ENCODE peak calls at places on chromosomes 6 and 20, in eight cellular contexts. F, P, X, G, A, Y, S and C are unnamed samples.

GRCh38 chr20:35901678-35902544 is 52.4 kb downstream of the SCAND1 start:
- DNase-seq in Y (no peak), F (peak), G (no peak), X (no peak), A (peak), P (no peak), S (peak), C (peak)

GRCh38 chr20:60249436-60249835 is 291.2 kb downstream of the CDH26 start:
- DNase-seq in G (no peak), F (peak), P (peak), X (no peak), Y (no peak), S (peak), A (peak), C (peak)

GRCh38 chr20:38130687-38131587 is 34.1 kb downstream of the TGM2 start:
- DNase-seq in G (no peak), A (no peak), P (no peak), S (no peak), F (no peak), Y (no peak), X (no peak), C (no peak)

GRCh38 chr6:131413831-131414191 is 159.2 kb upstream of the ARG1 start:
- DNase-seq in G (no peak), Y (no peak), F (no peak), P (no peak), A (no peak), S (no peak), X (no peak), C (no peak)

GRCh38 chr6:145087034-145087433 is 648.3 kb downstream of the EPM2A start:
- DNase-seq in X (no peak), G (no peak), P (no peak), S (peak), F (peak), Y (no peak), A (no peak), C (peak)

GRCh38 chr6:38248500-38249234 is 391.1 kb downstream of the BTBD9 start:
- DNase-seq in A (peak), F (no peak), S (no peak), X (no peak), P (no peak), G (no peak), Y (no peak), C (peak)

GRCh38 chr20:20414640-20415274 is 46.9 kb downstream of the INSM1 start:
- DNase-seq in Y (no peak), G (no peak), S (no peak), P (no peak), F (no peak), X (no peak), A (no peak), C (no peak)

GRCh38 chr6:22062807-22063408 is 233.9 kb downstream of the PRL start:
- DNase-seq in Y (no peak), G (peak), F (no peak), X (no peak), P (no peak), S (no peak), A (no peak), C (no peak)

GRCh38 chr6:138410972-138411667 is 7.1 kb downstream of the HEBP2 start:
- DNase-seq in P (peak), S (peak), G (peak), Y (no peak), X (no peak), F (peak), A (peak), C (peak)

GRCh38 chr6:3227363-3228045 is at the start of gene TUBB2B:
- DNase-seq in P (peak), X (peak), G (no peak), F (no peak), A (no peak), Y (no peak), S (no peak), C (no peak)

GRCh38 chr6:79261666-79262065 is 27.2 kb upstream of the HMGN3 start:
- DNase-seq in A (no peak), P (no peak), F (no peak), S (no peak), G (no peak), Y (no peak), X (no peak), C (no peak)

GRCh38 chr6:90290991-90291390 is 5.7 kb downstream of the BACH2 start:
- DNase-seq in P (no peak), Y (no peak), S (no peak), F (no peak), A (no peak), G (no peak), X (no peak), C (peak)

GRCh38 chr6:54017877-54018276 is 93.4 kb upstream of the MLIP start:
- DNase-seq in P (no peak), A (no peak), F (no peak), X (no peak), G (no peak), Y (no peak), S (no peak), C (no peak)

GRCh38 chr6:151494235-151494950 is 576 bp downstream of the CCDC170 start:
- DNase-seq in Y (no peak), S (peak), X (no peak), P (no peak), F (peak), G (peak), A (peak), C (peak)

GRCh38 chr20:62370115-62370806 is 3.1 kb upstream of the LAMA5 start:
- DNase-seq in Y (no peak), X (no peak), A (peak), G (no peak), S (no peak), F (peak), P (peak), C (peak)

GRCh38 chr20:51563141-51563596 is 20.6 kb upstream of the NFATC2 start:
- DNase-seq in X (no peak), G (no peak), P (no peak), F (no peak), A (no peak), Y (no peak), S (peak), C (no peak)

GRCh38 chr20:4406627-4407026 is 315.1 kb upstream of the PRND start:
- DNase-seq in X (no peak), F (peak), A (no peak), Y (no peak), G (no peak), P (peak), S (peak), C (peak)

GRCh38 chr6:96015791-96016776 is at the start of gene FUT9:
- DNase-seq in A (peak), P (no peak), X (no peak), F (no peak), Y (peak), G (no peak), S (no peak), C (no peak)

GRCh38 chr6:16739329-16739801 is 21.9 kb downstream of the ATXN1 start:
- DNase-seq in G (no peak), S (no peak), P (no peak), F (peak), X (no peak), Y (no peak), A (no peak), C (peak)

GRCh38 chr6:113009682-113010081 is 662.6 kb downstream of the RFPL4B start:
- DNase-seq in A (no peak), P (no peak), Y (no peak), X (no peak), S (peak), G (no peak), F (peak), C (no peak)

GRCh38 chr20:64103871-64104666 is 3.3 kb downstream of the NPBWR2 start:
- DNase-seq in P (no peak), A (peak), S (no peak), X (no peak), G (no peak), Y (peak), F (no peak), C (no peak)

GRCh38 chr6:151121900-151122299 is 117.9 kb upstream of the AKAP12 start:
- DNase-seq in Y (no peak), P (no peak), G (no peak), X (no peak), F (no peak), S (no peak), A (no peak), C (peak)

GRCh38 chr6:83038246-83038645 is 27.4 kb downstream of the UBE3D start:
- DNase-seq in X (no peak), F (no peak), S (no peak), Y (no peak), G (no peak), A (no peak), P (no peak), C (no peak)

GRCh38 chr6:166705070-166705469 is 78.0 kb upstream of the RPS6KA2 start:
- DNase-seq in P (no peak), A (no peak), S (no peak), F (no peak), G (no peak), X (no peak), Y (no peak), C (peak)

GRCh38 chr6:170076466-170077165 is 214.3 kb downstream of the DLL1 start:
- DNase-seq in P (no peak), G (no peak), A (no peak), F (no peak), S (no peak), Y (peak), X (no peak), C (no peak)

GRCh38 chr6:169079650-169080049 is 174.0 kb downstream of the THBS2 start:
- DNase-seq in A (no peak), X (no peak), G (no peak), Y (no peak), F (no peak), S (peak), P (no peak), C (no peak)

GRCh38 chr6:131948221-131948661 is 2.9 kb downstream of the CCN2 start:
- DNase-seq in X (no peak), P (no peak), S (peak), F (no peak), A (no peak), Y (no peak), G (no peak), C (peak)